ENCODE peak calls at places on chromosome 16, in seven cellular contexts. I is heart right ventricle; M is H1; L is ovary; B is Peyer's patch; U is right lobe of liver; W is CD4-positive, alpha-beta memory T cell. X is an unnamed sample.

GRCh38 chr16:21088646-21089538 is 61.8 kb downstream of the DNAH3 start:
- DNase-seq in I (no peak), M (no peak), L (no peak), B (no peak), U (no peak), W (no peak), X (no peak)

GRCh38 chr16:84782841-84783240 is 36.9 kb upstream of the CRISPLD2 start:
- DNase-seq in I (no peak), M (no peak), L (no peak), B (no peak), U (no peak), W (no peak), X (no peak)

GRCh38 chr16:87929986-87930385 is 6.3 kb downstream of the CA5A start:
- DNase-seq in I (no peak), M (no peak), L (no peak), B (no peak), U (no peak), W (no peak), X (no peak)

GRCh38 chr16:88468289-88469129 is 15.4 kb downstream of the ZFPM1 start:
- DNase-seq in I (no peak), M (peak), L (no peak), B (no peak), U (peak), W (no peak), X (no peak)

GRCh38 chr16:83253526-83253925 is 554.3 kb upstream of the HSBP1 start:
- DNase-seq in I (no peak), M (no peak), L (no peak), B (no peak), U (no peak), W (no peak), X (no peak)

GRCh38 chr16:3187798-3188674 is at the start of gene OR1F1:
- DNase-seq in I (no peak), M (peak), L (no peak), B (no peak), U (no peak), W (peak), X (no peak)

GRCh38 chr16:73054131-73054496 is 6.2 kb upstream of the ZFHX3 start:
- DNase-seq in I (no peak), M (no peak), L (no peak), B (no peak), U (no peak), W (no peak), X (no peak)

GRCh38 chr16:11582157-11582814 is 4.4 kb downstream of the LITAF start:
- DNase-seq in I (no peak), M (no peak), L (no peak), B (no peak), U (no peak), W (no peak), X (no peak)

GRCh38 chr16:84686702-84687298 is 13.0 kb upstream of the USP10 start:
- DNase-seq in I (no peak), M (no peak), L (no peak), B (no peak), U (no peak), W (no peak), X (no peak)

GRCh38 chr16:89320717-89321501 is 103.4 kb downstream of the ZNF778 start:
- DNase-seq in I (peak), M (no peak), L (peak), B (no peak), U (no peak), W (no peak), X (no peak)

GRCh38 chr16:53753431-53753830 is 49.5 kb downstream of the FTO start:
- DNase-seq in I (no peak), M (no peak), L (no peak), B (no peak), U (no peak), W (no peak), X (no peak)

GRCh38 chr16:47493358-47494337 is 32.5 kb downstream of the PHKB start:
- DNase-seq in I (no peak), M (no peak), L (no peak), B (no peak), U (no peak), W (no peak), X (no peak)

GRCh38 chr16:23074423-23074822 is 74.8 kb downstream of the USP31 start:
- DNase-seq in I (no peak), M (no peak), L (no peak), B (no peak), U (no peak), W (no peak), X (no peak)

GRCh38 chr16:23072084-23072599 is 77.1 kb downstream of the USP31 start:
- DNase-seq in I (peak), M (no peak), L (peak), B (no peak), U (peak), W (no peak), X (peak)

GRCh38 chr16:23072769-23073549 is 76.3 kb downstream of the USP31 start:
- DNase-seq in I (no peak), M (no peak), L (no peak), B (no peak), U (no peak), W (no peak), X (no peak)

GRCh38 chr16:23069844-23070243 is 79.4 kb downstream of the USP31 start:
- DNase-seq in I (no peak), M (no peak), L (no peak), B (no peak), U (no peak), W (no peak), X (no peak)

DNA sequence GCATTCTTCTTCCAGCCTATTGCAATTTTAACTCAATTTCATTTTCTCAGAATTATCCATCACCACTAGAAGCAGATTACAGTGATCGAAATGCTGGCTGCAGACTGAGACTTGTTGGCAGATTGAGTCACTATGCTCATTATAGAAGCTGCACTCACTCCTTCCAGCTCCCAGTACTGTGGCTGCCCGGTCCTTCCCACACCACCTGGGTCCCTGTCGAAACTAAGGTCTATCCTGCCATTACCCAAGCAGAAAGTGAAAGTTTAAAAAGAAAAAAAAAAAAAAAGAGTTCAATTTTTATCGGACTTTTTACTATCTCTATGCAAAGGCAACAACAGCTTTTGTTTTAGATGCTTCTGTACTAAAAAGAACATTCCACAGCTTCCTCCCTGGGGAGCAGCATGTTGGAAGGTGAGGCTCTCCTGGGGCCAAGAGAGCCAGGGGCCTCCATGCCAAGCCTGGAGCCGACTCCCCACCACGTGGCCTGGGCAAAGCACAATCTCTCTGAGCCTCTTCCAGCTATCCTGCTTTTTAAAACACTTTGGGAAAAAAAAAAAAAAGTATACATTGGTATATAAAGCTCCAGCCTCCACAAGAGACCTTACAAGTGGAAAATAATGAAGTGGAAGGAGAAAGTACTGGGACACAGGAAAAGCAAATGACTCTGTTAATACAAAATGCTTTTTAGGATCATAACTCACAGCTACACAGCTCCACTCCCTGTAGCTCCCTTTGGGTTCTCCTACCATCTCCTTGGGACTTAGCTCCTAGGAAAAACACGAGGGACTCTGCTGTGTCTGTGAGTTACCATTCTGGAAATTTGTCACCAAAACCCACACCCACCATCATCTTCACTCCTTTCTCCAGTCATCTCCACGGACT is 77.8 kb downstream of the USP31 start:
- DNase-seq in I (no peak), M (no peak), L (no peak), B (no peak), U (no peak), W (no peak), X (no peak)
- H3K27ac ChIP-seq in I (peak), M (no peak), L (no peak), B (no peak), U (no peak), W (no peak), X (peak)

GRCh38 chr16:17357302-17358062 is 113.3 kb downstream of the XYLT1 start:
- DNase-seq in I (no peak), M (no peak), L (no peak), B (no peak), U (no peak), W (no peak), X (no peak)

GRCh38 chr16:17350212-17350611 is 120.5 kb downstream of the XYLT1 start:
- DNase-seq in I (no peak), M (no peak), L (no peak), B (no peak), U (no peak), W (no peak), X (no peak)

GRCh38 chr16:17351471-17352045 is 119.2 kb downstream of the XYLT1 start:
- DNase-seq in I (no peak), M (no peak), L (no peak), B (no peak), U (no peak), W (no peak), X (no peak)

GRCh38 chr16:17356243-17356933 is 114.4 kb downstream of the XYLT1 start:
- DNase-seq in I (no peak), M (no peak), L (no peak), B (no peak), U (no peak), W (no peak), X (no peak)

DNA sequence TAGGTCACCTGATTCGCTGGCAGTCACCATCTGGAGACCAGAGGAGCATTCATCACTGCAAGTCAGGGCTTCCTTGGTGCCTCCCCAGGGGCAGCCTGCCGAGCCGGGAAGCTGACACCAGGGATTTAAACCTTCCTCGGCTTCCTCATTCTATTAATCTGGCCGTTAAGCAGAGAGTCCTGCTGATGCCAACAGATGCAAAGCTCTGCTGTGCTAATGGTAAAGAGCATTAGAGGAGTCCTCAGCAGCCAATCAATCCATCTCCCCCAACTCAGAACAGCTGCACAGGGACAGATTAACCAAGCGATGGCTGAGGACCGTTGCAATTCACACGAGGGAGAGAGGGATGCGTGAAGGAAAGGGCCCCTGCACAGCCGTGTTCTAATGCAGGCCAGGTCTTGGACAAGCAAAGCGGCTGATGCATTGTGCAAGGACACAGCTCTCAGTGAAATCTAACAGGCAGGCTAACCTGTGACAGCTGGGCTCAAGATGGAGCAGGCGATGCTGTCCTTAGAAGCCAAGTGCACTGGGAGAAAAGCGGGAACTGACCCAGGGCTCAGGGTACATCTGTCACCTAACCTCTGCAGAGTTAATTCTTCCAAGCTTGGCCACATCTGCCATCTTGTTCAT is 116.5 kb downstream of the XYLT1 start:
- DNase-seq in I (no peak), M (no peak), L (no peak), B (no peak), U (no peak), W (no peak), X (no peak)
- H3K27ac ChIP-seq in I (no peak), M (no peak), L (no peak), B (no peak), U (no peak), W (no peak), X (no peak)

DNA sequence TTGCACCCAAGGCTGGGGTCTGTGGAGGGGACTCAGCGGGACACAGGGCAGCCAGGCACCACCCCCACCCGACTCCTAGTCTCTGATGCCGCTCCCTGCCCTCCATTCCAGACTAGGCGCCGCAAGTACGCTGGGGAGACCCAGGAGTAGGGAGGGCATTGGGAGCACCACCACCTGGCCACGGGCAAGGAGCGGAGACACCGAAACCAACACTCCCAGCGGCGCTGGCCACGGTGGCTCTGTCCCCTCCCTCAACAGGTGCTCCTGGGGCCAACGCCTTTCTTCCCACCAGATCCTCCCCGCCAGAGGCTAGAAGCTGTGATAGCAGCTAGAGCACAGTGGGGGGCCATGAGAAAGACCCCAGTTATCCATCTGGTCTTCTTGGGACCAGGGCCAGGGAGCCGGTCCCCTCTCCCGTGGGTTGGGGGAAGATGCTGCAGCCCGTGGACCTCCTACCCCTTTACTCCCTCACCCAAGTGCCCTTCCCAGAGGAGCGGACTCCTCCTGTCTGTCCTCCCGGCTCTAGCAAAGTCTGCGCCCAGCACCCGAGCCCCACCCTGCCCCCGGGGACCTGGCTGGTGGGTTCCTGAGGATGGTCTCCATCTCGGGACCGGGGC is 453 bp upstream of the SYNGR3 start:
- DNase-seq in I (peak), M (peak), L (no peak), B (no peak), U (no peak), W (no peak), X (no peak)
- H3K27ac ChIP-seq in I (no peak), M (no peak), L (no peak), B (no peak), U (no peak), W (no peak), X (no peak)

GRCh38 chr16:19523559-19524355 is at the start of gene CCP110:
- DNase-seq in I (peak), M (peak), L (peak), B (peak), U (peak), W (peak), X (peak)

GRCh38 chr16:19520861-19521331 is 1.0 kb downstream of the GDE1 start:
- DNase-seq in I (no peak), M (no peak), L (no peak), B (no peak), U (no peak), W (no peak), X (no peak)

GRCh38 chr16:19523184-19523558 is 571 bp upstream of the CCP110 start:
- DNase-seq in I (peak), M (no peak), L (no peak), B (no peak), U (no peak), W (no peak), X (peak)

GRCh38 chr16:19522369-19523159 is 666 bp upstream of the GDE1 start:
- DNase-seq in I (no peak), M (no peak), L (no peak), B (no peak), U (no peak), W (no peak), X (no peak)

DNA sequence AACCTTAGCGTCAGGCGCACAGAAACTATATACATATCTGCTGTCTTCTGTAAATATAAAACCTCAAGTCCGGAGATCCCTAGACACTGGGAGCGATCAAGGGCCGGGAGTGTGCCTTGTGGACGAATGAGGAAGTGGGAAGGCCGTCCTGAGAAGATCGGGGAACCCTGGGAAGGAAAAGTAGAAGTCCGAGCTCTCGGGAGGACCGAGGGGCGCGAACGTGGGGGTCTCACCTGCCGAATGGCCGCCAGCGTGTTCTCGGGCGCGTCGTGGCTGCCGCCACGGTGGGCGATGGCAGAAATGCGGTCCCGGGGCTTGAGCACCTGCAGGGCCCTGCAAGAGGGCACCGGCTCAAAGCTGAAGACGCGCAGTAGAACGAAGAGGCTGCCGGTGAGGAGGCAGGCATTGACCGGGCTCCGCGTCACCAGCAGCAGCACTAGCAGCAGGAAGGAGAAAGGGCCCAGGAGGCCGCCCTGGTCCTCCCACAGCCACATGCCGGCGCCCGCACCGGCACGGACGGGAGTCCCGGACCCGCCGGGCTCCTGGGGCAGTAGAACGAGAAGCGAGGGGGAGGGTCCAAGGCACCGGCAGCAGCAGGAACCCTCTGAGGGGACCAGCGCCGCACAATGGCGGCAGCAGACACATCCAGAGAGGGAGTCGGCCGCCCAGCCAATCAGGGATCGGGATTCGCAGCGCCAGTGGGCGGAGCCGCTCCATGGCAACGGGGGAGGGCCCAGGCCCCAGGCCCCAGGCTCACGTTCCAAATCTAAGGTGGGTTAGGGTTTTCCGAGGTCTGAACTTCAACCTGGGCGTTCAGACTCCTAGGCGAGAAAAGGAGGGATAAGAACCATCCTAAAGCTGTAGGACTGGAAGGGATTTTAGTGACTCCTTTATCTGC is at the start of gene GDE1:
- DNase-seq in I (peak), M (peak), L (peak), B (peak), U (peak), W (peak), X (peak)
- H3K27ac ChIP-seq in I (peak), M (peak), L (peak), B (peak), U (peak), W (peak), X (peak)

GRCh38 chr16:68235105-68235881 is 634 bp downstream of the ESRP2 start:
- DNase-seq in I (no peak), M (peak), L (no peak), B (no peak), U (peak), W (peak), X (peak)
- H3K27ac ChIP-seq in I (no peak), M (peak), L (no peak), B (peak), U (peak), W (no peak), X (no peak)

X was measured in uterus.